ENCODE peak calls at places on chromosomes 16 and 17, in six cellular contexts. O, U, C, J, W and H are unnamed samples.

GRCh38 chr16:49851468-49851787 is 4.5 kb downstream of the ZNF423 start:
- DNase-seq in O (no peak), U (no peak), C (peak; percentile 14), J (no peak), W (no peak), H (no peak)

GRCh38 chr17:74601944-74602572 is 10.0 kb upstream of the CD300LD start:
- DNase-seq in O (peak; percentile 15), U (peak; percentile 55), C (peak; percentile 20), J (peak; percentile 14), W (peak; percentile 65), H (peak; percentile 70)

GRCh38 chr17:67055041-67055443 is 10.7 kb downstream of the CACNG1 start:
- DNase-seq in O (no peak), U (no peak), C (no peak), J (no peak), W (peak; percentile 38), H (no peak)

GRCh38 chr17:33267279-33267790 is 25.8 kb downstream of the ASIC2 start:
- DNase-seq in O (peak; percentile 94), U (no peak), C (peak; percentile 64), J (no peak), W (no peak), H (no peak)

GRCh38 chr16:17380613-17381012 is 90.1 kb downstream of the XYLT1 start:
- DNase-seq in O (peak; percentile 49), U (no peak), C (no peak), J (no peak), W (no peak), H (no peak)

GRCh38 chr17:82583720-82584234 is 64.2 kb downstream of the FOXK2 start:
- DNase-seq in O (no peak), U (no peak), C (no peak), J (no peak), W (no peak), H (no peak)

GRCh38 chr16:53625221-53625620 is 78.4 kb downstream of the RPGRIP1L start:
- DNase-seq in O (no peak), U (no peak), C (no peak), J (no peak), W (no peak), H (no peak)

GRCh38 chr17:4565209-4566141 is 5.1 kb upstream of the GGT6 start:
- DNase-seq in O (peak; percentile 75), U (peak; percentile 89), C (peak; percentile 82), J (peak; percentile 61), W (no peak), H (peak; percentile 89)

GRCh38 chr17:83083368-83084201 is 4.2 kb downstream of the METRNL start:
- DNase-seq in O (peak; percentile 99), U (peak; percentile 93), C (peak; percentile 91), J (no peak), W (no peak), H (peak; percentile 68)

GRCh38 chr17:82843904-82844640 is 4.2 kb upstream of the ZNF750 start:
- DNase-seq in O (no peak), U (no peak), C (no peak), J (no peak), W (no peak), H (no peak)

GRCh38 chr17:77778636-77779524 is 179.6 kb upstream of the TNRC6C start:
- DNase-seq in O (no peak), U (no peak), C (no peak), J (no peak), W (no peak), H (no peak)

GRCh38 chr17:47810200-47810821 is 11.3 kb downstream of the OSBPL7 start:
- DNase-seq in O (peak; percentile 87), U (peak; percentile 65), C (peak; percentile 96), J (no peak), W (no peak), H (peak; percentile 73)

GRCh38 chr16:71569621-71570020 is 7.3 kb downstream of the TAT start:
- DNase-seq in O (no peak), U (no peak), C (no peak), J (no peak), W (no peak), H (no peak)

GRCh38 chr17:73042809-73043685 is 49.4 kb downstream of the SLC39A11 start:
- DNase-seq in O (peak; percentile 20), U (no peak), C (no peak), J (no peak), W (no peak), H (no peak)

GRCh38 chr17:36641331-36641876 is 40.0 kb downstream of the MRM1 start:
- DNase-seq in O (no peak), U (peak; percentile 36), C (no peak), J (no peak), W (peak; percentile 76), H (peak; percentile 67)

GRCh38 chr17:77098884-77099545 is 41.8 kb upstream of the SEC14L1 start:
- DNase-seq in O (peak; percentile 85), U (no peak), C (peak; percentile 79), J (no peak), W (no peak), H (no peak)

GRCh38 chr17:46772013-46772878 is 46.2 kb downstream of the WNT3 start:
- DNase-seq in O (no peak), U (peak; percentile 95), C (peak; percentile 32), J (peak; percentile 59), W (peak; percentile 86), H (peak; percentile 97)

GRCh38 chr16:19532601-19533000 is 8.9 kb downstream of the CCP110 start:
- DNase-seq in O (no peak), U (no peak), C (no peak), J (no peak), W (no peak), H (no peak)

GRCh38 chr17:27529230-27529796 is 73.1 kb downstream of the KSR1 start:
- DNase-seq in O (peak; percentile 76), U (no peak), C (peak; percentile 70), J (no peak), W (no peak), H (no peak)

GRCh38 chr17:3724373-3725077 is 822 bp downstream of the HASPIN start:
- DNase-seq in O (no peak), U (peak; percentile 48), C (peak; percentile 24), J (no peak), W (no peak), H (no peak)

GRCh38 chr16:31072540-31073072 is 1.4 kb downstream of the ZNF668 start:
- DNase-seq in O (peak; percentile 69), U (peak; percentile 65), C (peak; percentile 75), J (peak; percentile 24), W (no peak), H (no peak)
- H3K4ac ChIP-seq in O (peak overlapping the region; percentile 100), U (peak overlapping the region; percentile 11), C (peak overlapping the region; percentile 69), J (no peak overlapping the region), W (peak overlapping the region; percentile 30), H (peak overlapping the region; percentile 63)

DNA sequence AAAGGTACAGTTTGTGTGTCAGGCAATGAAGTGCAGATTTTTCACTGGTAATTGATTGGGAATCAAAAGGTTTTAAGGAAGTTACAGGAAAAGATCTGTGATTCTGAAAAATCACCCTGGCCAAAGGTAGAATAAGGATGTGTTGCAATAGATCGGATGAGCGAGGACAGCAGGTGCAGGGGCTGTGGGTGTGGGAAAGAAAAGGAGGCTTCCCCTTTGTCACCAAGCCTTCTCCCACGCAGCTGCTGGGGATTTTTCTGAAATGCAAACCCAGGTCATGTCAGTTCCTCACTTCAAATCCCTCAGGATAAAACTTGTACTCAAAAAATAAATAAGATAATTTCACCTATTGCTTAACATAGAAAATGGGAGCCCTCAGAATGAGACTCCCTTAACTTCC is 47.9 kb upstream of the ARHGAP17 start:
- DNase-seq in O (no peak), U (no peak), C (no peak), J (no peak), W (no peak), H (no peak)
- H3K27ac ChIP-seq in O (no peak overlapping the region), U (no peak overlapping the region), C (no peak overlapping the region), J (no peak overlapping the region), W (no peak overlapping the region), H (no peak overlapping the region)

DNA sequence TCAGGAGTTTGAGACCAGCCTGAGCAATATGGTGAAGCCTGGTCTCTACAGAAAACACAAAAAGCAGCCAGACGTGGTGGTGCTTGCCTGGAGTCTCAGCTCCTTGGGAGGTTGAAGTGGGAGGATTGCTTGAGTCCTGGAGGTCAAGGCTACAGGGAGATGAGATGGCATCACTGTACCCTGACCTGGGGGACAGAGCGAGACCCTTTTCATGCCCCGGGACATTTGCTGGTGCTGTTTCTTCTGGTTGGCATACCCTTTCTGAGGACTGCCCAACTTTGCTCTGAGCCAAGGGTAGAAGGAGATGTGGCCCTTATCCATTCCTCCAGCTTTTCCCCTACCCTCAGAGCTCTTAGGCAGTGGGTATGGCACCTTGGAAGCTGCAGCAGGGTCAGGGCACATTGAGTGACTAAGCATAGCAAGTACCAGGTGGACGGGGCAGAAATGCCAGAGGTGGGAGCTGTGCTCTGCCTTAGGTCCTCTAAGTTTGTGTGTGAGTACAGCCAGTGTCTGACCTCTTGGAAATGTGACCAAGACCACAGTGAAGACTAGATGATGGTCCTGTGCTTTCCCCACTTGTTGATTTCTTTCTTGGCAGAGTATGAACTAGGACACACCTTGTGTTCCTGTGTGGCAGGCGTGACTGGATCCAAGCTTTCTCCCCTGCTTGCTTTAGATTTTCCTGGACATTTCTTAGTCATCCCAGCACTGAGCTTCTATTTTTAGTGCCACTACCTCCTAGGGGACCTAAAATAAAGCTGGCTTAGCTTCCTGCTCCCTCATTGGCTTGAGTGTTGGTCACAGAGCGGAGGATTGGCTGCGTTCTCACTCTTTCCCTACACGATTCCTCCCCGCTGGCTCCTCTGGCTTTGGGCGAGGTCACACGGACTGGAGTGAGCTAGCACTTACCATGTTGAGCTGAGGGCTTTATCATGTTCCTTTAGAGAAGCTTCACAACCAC is 9.9 kb upstream of the EDC4 start:
- DNase-seq in O (peak; percentile 45), U (no peak), C (peak; percentile 73), J (no peak), W (no peak), H (no peak)
- H3K4ac ChIP-seq in O (peak overlapping the region; percentile 58), U (no peak overlapping the region), C (no peak overlapping the region), J (no peak overlapping the region), W (no peak overlapping the region), H (no peak overlapping the region)

GRCh38 chr16:12231666-12232065 is 255.1 kb downstream of the SNX29 start:
- DNase-seq in O (peak; percentile 91), U (no peak), C (peak; percentile 73), J (no peak), W (no peak), H (no peak)
- H3K27ac ChIP-seq in O (peak overlapping the region; percentile 84), U (no peak overlapping the region), C (no peak overlapping the region), J (no peak overlapping the region), W (no peak overlapping the region), H (no peak overlapping the region)

DNA sequence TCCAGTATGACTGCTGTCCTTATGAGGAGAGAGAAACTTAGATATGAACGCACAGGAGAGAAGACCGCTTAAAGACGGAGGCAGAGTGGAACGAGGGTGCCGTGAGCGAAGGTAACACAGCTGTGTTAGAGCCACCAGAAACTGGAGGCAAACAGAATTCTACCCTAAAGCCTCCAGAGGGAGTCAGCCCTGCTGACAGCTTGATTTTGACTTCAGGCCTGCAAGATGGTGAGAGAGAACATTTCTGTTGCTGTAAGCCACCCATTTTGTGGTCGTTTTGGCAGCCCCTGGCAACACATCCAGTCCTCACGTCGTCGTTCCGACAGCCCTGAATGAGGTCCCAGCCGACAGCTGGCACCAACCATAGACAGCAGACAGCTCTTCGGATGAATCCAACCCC is 2.8 kb upstream of the SPATA2L start:
- DNase-seq in O (no peak), U (no peak), C (no peak), J (no peak), W (no peak), H (no peak)
- H3K4ac ChIP-seq in O (no peak overlapping the region), U (no peak overlapping the region), C (no peak overlapping the region), J (no peak overlapping the region), W (no peak overlapping the region), H (no peak overlapping the region)

GRCh38 chr16:85580684-85581083 is 32.4 kb upstream of the GSE1 start:
- DNase-seq in O (no peak), U (no peak), C (no peak), J (no peak), W (no peak), H (no peak)
- H3K27ac ChIP-seq in O (no peak overlapping the region), U (no peak overlapping the region), C (no peak overlapping the region), J (no peak overlapping the region), W (no peak overlapping the region), H (no peak overlapping the region)

GRCh38 chr17:62825182-62825581 is 17.1 kb upstream of the MARCHF10 start:
- DNase-seq in O (no peak), U (peak; percentile 18), C (no peak), J (no peak), W (no peak), H (no peak)
- H3K4ac ChIP-seq in O (peak overlapping the region; percentile 95), U (no peak overlapping the region), C (peak overlapping the region; percentile 2), J (no peak overlapping the region), W (no peak overlapping the region), H (no peak overlapping the region)